ENCODE peak calls at places on chromosomes 4 and X, in five cellular contexts. U, B, M, A and E are unnamed samples.

GRCh38 chrX:15686818-15687685 is 22.4 kb upstream of the CLTRN start:
- DNase-seq in U (peak), B (peak), M (peak), A (peak), E (no peak)

GRCh38 chr4:17788956-17789355 is 7.5 kb upstream of the FAM184B start:
- DNase-seq in U (no peak), B (no peak), M (no peak), A (no peak), E (no peak)

GRCh38 chrX:133745361-133745760 is 240.0 kb downstream of the GPC3 start:
- DNase-seq in U (no peak), B (peak), M (no peak), A (no peak), E (no peak)

GRCh38 chr4:142473218-142473959 is 372.7 kb downstream of the INPP4B start:
- DNase-seq in U (no peak), B (peak), M (no peak), A (no peak), E (no peak)

GRCh38 chrX:37348237-37349130 is 680 bp upstream of the PRRG1 start:
- DNase-seq in U (no peak), B (no peak), M (no peak), A (peak), E (no peak)

GRCh38 chr4:62912531-62912930 is 1496.7 kb downstream of the TECRL start:
- DNase-seq in U (no peak), B (no peak), M (no peak), A (no peak), E (no peak)

GRCh38 chrX:2692221-2693122 is 1.4 kb downstream of the CD99 start:
- DNase-seq in U (no peak), B (no peak), M (no peak), A (peak), E (no peak)

GRCh38 chr4:158722917-158723793 is at the start of gene PPID:
- DNase-seq in U (peak), B (peak), M (peak), A (peak), E (peak)

GRCh38 chr4:182808673-182809416 is 108.3 kb downstream of the DCTD start:
- DNase-seq in U (peak), B (no peak), M (no peak), A (peak), E (no peak)

GRCh38 chr4:123120473-123120872 is 198.1 kb upstream of the NUDT6 start:
- DNase-seq in U (no peak), B (no peak), M (no peak), A (peak), E (no peak)

GRCh38 chrX:132270699-132271098 is 51.5 kb upstream of the RAP2C start:
- DNase-seq in U (no peak), B (no peak), M (peak), A (peak), E (no peak)

GRCh38 chrX:151030845-151031244 is 47.7 kb downstream of the HMGB3 start:
- DNase-seq in U (no peak), B (no peak), M (no peak), A (no peak), E (no peak)

GRCh38 chr4:8221476-8221875 is 22.4 kb downstream of the SH3TC1 start:
- DNase-seq in U (peak), B (no peak), M (peak), A (peak), E (no peak)

GRCh38 chr4:74624351-74625151 is 169.8 kb downstream of the BTC start:
- DNase-seq in U (no peak), B (peak), M (peak), A (peak), E (no peak)

GRCh38 chrX:15451913-15452312 is 41.2 kb downstream of the PIR start:
- DNase-seq in U (no peak), B (no peak), M (no peak), A (peak), E (no peak)

GRCh38 chrX:153598541-153599191 is at the start of gene CCNQ:
- DNase-seq in U (no peak), B (peak), M (no peak), A (peak), E (no peak)

GRCh38 chr4:153005914-153006381 is 69.8 kb downstream of the FHDC1 start:
- DNase-seq in U (no peak), B (no peak), M (no peak), A (no peak), E (no peak)

GRCh38 chr4:8675383-8675782 is 82.8 kb downstream of the CPZ start:
- DNase-seq in U (no peak), B (no peak), M (no peak), A (peak), E (no peak)

GRCh38 chr4:6369924-6370645 is 100.4 kb downstream of the WFS1 start:
- DNase-seq in U (no peak), B (no peak), M (no peak), A (no peak), E (no peak)

GRCh38 chrX:38313190-38313589 is 14.1 kb downstream of the RPGR start:
- DNase-seq in U (no peak), B (no peak), M (no peak), A (peak), E (no peak)

GRCh38 chr4:48405924-48406323 is 64.6 kb downstream of the SLAIN2 start:
- DNase-seq in U (no peak), B (no peak), M (no peak), A (no peak), E (no peak)

GRCh38 chrX:135389717-135390116 is 32.0 kb upstream of the SMIM10L2A start:
- DNase-seq in U (no peak), B (peak), M (no peak), A (no peak), E (no peak)

GRCh38 chr4:42750831-42751230 is 93.9 kb upstream of the ATP8A1 start:
- DNase-seq in U (no peak), B (no peak), M (no peak), A (no peak), E (no peak)

GRCh38 chr4:42750091-42750490 is 93.2 kb upstream of the ATP8A1 start:
- DNase-seq in U (no peak), B (no peak), M (no peak), A (no peak), E (no peak)
- TF ChIP-seq CTCF in U (no peak), B (no peak), M (no peak), A (no peak), E (no peak)

GRCh38 chrX:10398271-10398670 is 222.1 kb downstream of the MID1 start:
- DNase-seq in U (no peak), B (no peak), M (no peak), A (no peak), E (no peak)

GRCh38 chrX:10399152-10399741 is 221.1 kb downstream of the MID1 start:
- DNase-seq in U (no peak), B (no peak), M (no peak), A (no peak), E (no peak)

GRCh38 chrX:10397349-10397748 is 223.0 kb downstream of the MID1 start:
- DNase-seq in U (no peak), B (no peak), M (no peak), A (no peak), E (no peak)

GRCh38 chrX:10404435-10404834 is 215.9 kb downstream of the MID1 start:
- DNase-seq in U (no peak), B (no peak), M (no peak), A (peak), E (no peak)

GRCh38 chrX:10401239-10401638 is 219.1 kb downstream of the MID1 start:
- DNase-seq in U (no peak), B (no peak), M (no peak), A (no peak), E (no peak)
- TF ChIP-seq CTCF in U (no peak), B (no peak), M (no peak), A (peak), E (no peak)

GRCh38 chrX:105190252-105190853 is 30.1 kb downstream of the TEX13A start:
- DNase-seq in U (peak), B (peak), M (peak), A (peak), E (no peak)

GRCh38 chrX:105189093-105189492 is 31.4 kb downstream of the TEX13A start:
- DNase-seq in U (no peak), B (no peak), M (no peak), A (no peak), E (no peak)

DNA sequence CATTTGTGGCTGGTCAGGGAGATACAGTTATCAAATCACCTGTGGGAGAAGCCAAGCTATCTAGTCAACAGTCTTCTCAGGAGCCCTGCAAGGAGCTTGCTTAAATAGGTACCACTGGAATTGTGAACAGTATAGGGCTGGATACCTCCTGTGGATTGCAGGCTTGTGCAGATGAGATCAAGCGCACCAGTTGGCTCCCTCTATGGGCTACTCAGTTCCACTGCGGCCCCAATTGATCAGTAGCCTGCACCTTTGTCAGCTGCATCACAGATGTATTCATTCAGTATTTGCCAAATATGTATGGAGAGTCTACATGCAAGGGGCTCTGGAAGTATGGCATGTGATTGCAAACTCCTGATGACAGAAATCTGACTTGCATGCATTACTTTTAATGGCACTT is 28.6 kb downstream of the TEX13A start:
- DNase-seq in U (peak), B (peak), M (no peak), A (peak), E (no peak)
- TF ChIP-seq CTCF in U (no peak), B (no peak), M (peak), A (peak), E (no peak)

GRCh38 chr4:72243641-72244040 is 211.8 kb downstream of the NPFFR2 start:
- DNase-seq in U (no peak), B (no peak), M (no peak), A (no peak), E (no peak)
- TF ChIP-seq CTCF in U (no peak), B (no peak), M (no peak), A (no peak), E (no peak)

DNA sequence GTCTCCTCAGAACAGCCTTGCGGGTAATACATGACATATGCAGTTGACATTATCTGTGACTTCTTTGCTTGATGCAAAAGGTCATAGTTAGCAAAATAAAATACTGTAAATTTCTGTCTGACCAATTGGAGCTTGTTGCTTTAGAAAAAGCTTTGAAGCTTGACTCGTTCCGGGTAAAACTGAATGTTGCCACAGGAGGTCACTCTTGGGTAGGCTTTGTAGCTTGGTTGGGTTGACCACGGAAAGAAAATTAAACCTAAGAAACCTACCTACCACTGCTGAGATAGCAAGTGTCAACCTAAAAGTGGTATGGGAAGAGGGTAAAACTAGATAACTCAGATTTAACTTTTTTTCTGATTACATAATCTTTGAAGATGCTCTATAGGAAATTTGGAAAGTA is 23.2 kb downstream of the PRPS2 start:
- DNase-seq in U (peak), B (peak), M (peak), A (peak), E (no peak)
- TF ChIP-seq CTCF in U (peak), B (peak), M (peak), A (peak), E (no peak)

DNA sequence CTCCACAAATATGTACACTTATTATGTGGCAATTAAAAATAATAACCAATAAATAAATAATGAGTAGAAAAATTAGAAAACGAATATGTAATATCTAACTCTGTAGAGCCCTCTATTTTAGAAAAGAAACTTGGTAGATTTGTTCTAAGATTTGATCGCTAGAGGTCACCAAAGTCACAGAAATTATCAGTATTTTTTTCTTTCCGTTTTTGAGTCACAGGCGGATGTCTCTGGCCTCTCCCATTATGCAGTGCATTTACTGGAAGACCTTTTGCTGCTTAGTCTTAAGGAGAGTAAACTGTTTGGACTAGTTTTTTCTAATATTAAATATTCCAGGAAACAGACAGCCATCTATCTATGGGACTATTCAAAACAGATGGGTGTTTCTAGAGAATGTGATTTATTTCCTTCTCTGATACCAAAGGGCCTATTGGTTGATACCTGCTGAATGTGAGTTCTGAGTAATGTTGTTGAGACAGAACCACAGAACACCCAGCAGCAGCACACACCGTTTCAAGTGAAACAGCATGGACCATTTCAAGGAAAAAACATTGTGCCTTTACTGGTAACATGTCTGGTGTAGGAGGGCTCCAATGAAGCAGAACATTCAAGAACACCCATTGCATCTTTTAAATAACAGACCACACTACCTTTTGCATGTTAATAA is 34.0 kb upstream of the GYPA start:
- DNase-seq in U (peak), B (peak), M (peak), A (peak), E (no peak)
- TF ChIP-seq CTCF in U (peak), B (no peak), M (peak), A (peak), E (no peak)

GRCh38 chrX:87580862-87581261 is 63.3 kb downstream of the KLHL4 start:
- DNase-seq in U (no peak), B (no peak), M (no peak), A (no peak), E (no peak)

GRCh38 chrX:87582453-87582852 is 64.9 kb downstream of the KLHL4 start:
- DNase-seq in U (no peak), B (no peak), M (no peak), A (peak), E (no peak)

GRCh38 chrX:87578978-87579377 is 61.4 kb downstream of the KLHL4 start:
- DNase-seq in U (no peak), B (no peak), M (no peak), A (peak), E (no peak)

GRCh38 chrX:87583679-87584078 is 66.1 kb downstream of the KLHL4 start:
- DNase-seq in U (no peak), B (peak), M (no peak), A (peak), E (no peak)
- TF ChIP-seq CTCF in U (peak), B (no peak), M (no peak), A (peak), E (no peak)

GRCh38 chr4:89164400-89164799 is 53.1 kb downstream of the TIGD2 start:
- DNase-seq in U (no peak), B (no peak), M (no peak), A (no peak), E (no peak)
- TF ChIP-seq CTCF in U (no peak), B (no peak), M (no peak), A (no peak), E (no peak)